ENCODE peak calls at places on chromosomes 4 and X, in four cellular contexts. S is foreskin keratinocyte, Z is heart right ventricle, E is suprapubic skin. A is an unnamed sample.

GRCh38 chrX:63128509-63128908 is 222.6 kb downstream of the SPIN4 start:
- DNase-seq in Z (no peak), E (no peak), S (no peak), A (no peak)

GRCh38 chr4:182447938-182448280 is 204.7 kb downstream of the TENM3 start:
- DNase-seq in E (no peak), S (no peak), Z (no peak), A (no peak)

GRCh38 chr4:8350841-8351461 is 81.4 kb downstream of the HTRA3 start:
- DNase-seq in E (peak; percentile 72), Z (no peak), S (no peak), A (no peak)

GRCh38 chr4:28490669-28491068 is 1630.0 kb downstream of the STIM2 start:
- DNase-seq in Z (no peak), E (no peak), S (no peak), A (no peak)

GRCh38 chrX:153643431-153644351 is 3.3 kb upstream of the DUSP9 start:
- DNase-seq in Z (no peak), E (no peak), S (no peak), A (peak; percentile 12)

GRCh38 chrX:9671998-9672397 is 93.6 kb downstream of the GPR143 start:
- DNase-seq in S (no peak), Z (no peak), E (no peak), A (no peak)

GRCh38 chr4:22485751-22486150 is 30.1 kb downstream of the ADGRA3 start:
- DNase-seq in Z (no peak), S (no peak), E (no peak), A (no peak)

GRCh38 chr4:169345207-169345788 is 74.5 kb upstream of the SH3RF1 start:
- DNase-seq in E (no peak), Z (no peak), S (peak; percentile 88), A (no peak)

GRCh38 chr4:176259330-176260090 is 9.5 kb downstream of the ASB5 start:
- DNase-seq in Z (no peak), E (no peak), S (no peak), A (no peak)

GRCh38 chr4:176258135-176258534 is 10.9 kb downstream of the ASB5 start:
- DNase-seq in Z (no peak), E (no peak), S (no peak), A (no peak)

GRCh38 chr4:176262243-176262642 is 6.8 kb downstream of the ASB5 start:
- DNase-seq in E (no peak), Z (no peak), S (no peak), A (no peak)

GRCh38 chr4:176261481-176261880 is 7.5 kb downstream of the ASB5 start:
- DNase-seq in Z (no peak), E (no peak), S (no peak), A (no peak)

DNA sequence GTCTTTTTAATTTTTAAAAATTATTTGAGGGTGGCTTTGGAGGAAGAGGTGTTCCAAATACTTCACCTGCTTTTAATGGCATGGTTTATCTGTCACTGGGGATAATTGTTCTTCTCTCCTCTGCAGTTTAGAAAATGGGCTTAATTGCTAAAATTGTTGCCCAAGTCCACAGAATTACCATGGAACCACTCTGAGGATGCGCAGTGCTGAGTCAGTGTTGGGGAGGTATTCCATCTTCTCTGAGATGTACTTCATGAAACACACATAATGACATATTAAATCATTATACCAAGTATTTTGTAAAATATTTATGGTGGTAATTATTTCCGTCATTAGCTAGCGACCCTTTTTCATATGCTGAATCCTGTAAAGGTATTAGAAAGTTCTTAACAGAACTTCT is 8.0 kb downstream of the ASB5 start:
- DNase-seq in Z (no peak), E (no peak), S (no peak), A (no peak)
- H3K27ac ChIP-seq in Z (no peak overlapping the region), E (no peak overlapping the region), S (no peak overlapping the region), A (no peak overlapping the region)

GRCh38 chr4:111266937-111267336 is 644.1 kb upstream of the PITX2 start:
- DNase-seq in Z (no peak), E (no peak), S (no peak), A (no peak)
- TF ChIP-seq CTCF in Z (no peak), E (no peak), S (no peak), A (no peak)

DNA sequence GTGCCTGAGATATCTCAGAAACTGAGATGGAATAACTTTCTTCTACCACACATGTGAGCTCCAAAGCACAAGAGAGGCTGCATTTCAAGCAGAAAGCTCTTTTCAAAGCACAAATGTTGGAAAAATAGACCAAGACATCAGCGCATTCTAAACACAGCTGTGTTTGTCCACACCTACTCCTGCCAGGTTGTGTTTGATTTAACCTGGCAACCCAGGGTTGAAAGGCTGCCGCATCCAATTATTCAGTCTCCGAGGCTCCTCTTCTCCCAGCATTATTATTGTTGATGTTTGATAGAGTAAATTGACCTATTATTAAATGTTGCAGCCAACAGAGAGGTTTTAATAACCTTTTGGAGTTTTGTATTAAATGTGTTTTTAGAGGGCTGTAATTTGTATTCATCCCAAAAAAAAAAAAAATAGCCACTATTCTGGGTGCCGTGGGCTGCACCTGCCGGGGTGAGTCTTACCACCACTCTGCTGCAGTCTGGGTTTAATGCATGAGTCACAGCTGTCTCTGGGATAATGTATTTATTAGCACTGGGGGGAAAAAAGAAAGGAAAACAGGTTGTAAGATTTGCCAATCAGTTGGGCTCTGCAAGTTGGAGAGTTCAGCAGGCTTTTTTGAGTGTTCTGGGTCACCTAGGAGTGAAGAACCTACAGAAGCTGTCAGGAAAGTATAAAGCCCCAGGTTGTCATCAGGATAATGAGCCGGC is 105.2 kb upstream of the NOCT start:
- DNase-seq in E (no peak), Z (no peak), S (peak; percentile 45), A (no peak)
- H3K27ac ChIP-seq in E (peak overlapping the region; percentile 7), Z (no peak overlapping the region), S (no peak overlapping the region), A (peak overlapping the region; percentile 82)

GRCh38 chr4:55793479-55793878 is 26.1 kb upstream of the EXOC1L start:
- DNase-seq in Z (no peak), S (no peak), E (no peak), A (no peak)

GRCh38 chr4:55791666-55792065 is 27.9 kb upstream of the EXOC1L start:
- DNase-seq in S (peak; percentile 32), E (no peak), Z (no peak), A (no peak)

GRCh38 chr4:55795342-55795741 is 24.2 kb upstream of the EXOC1L start:
- DNase-seq in Z (no peak), S (no peak), E (no peak), A (no peak)

DNA sequence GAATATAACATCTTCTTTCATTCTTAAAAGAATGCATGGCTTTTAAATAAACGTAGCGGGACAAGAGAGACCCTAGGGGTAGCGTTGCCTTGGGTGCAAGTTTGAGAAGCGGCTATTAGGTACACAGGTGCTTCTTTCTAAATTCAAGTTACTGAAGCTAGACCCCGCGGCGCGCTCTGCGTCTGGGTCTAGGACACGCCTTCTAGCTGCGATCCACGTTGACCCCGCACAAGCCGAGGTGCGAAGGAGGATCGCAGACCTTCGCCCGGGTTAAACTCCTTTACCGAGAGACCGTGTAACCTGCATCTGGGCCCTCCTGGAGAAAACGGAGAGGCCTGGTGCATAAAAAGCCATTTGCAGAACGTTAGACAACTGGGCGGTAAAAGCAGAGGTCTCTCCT is 25.5 kb upstream of the EXOC1L start:
- DNase-seq in Z (no peak), E (no peak), S (no peak), A (no peak)
- TF ChIP-seq CTCF in Z (no peak), E (no peak), S (no peak), A (no peak)

GRCh38 chr4:106793933-106794332 is 242.2 kb downstream of the DKK2 start:
- DNase-seq in Z (no peak), S (no peak), E (no peak), A (no peak)
- H3K27ac ChIP-seq in Z (no peak overlapping the region), S (no peak overlapping the region), E (no peak overlapping the region), A (no peak overlapping the region)

GRCh38 chrX:126376465-126376864 is 176.1 kb downstream of the DCAF12L1 start:
- DNase-seq in E (no peak), Z (no peak), S (no peak), A (no peak)
- TF ChIP-seq CTCF in E (no peak), Z (no peak), S (no peak), A (no peak)

GRCh38 chr4:122086338-122086737 is 65.8 kb upstream of the BLTP1 start:
- DNase-seq in Z (no peak), E (no peak), S (no peak), A (no peak)
- H3K27ac ChIP-seq in Z (peak overlapping the region; percentile 22), E (no peak overlapping the region), S (no peak overlapping the region), A (no peak overlapping the region)

A was measured in colonic mucosa.